ENCODE peak calls at places on chromosomes 2 and 18, in nine cellular contexts. X is cardiac muscle cell, Q is mesendoderm, B is spleen, E is PC-3, O is fibroblast of lung, J is adrenal gland, P is upper lobe of left lung, D is lower lobe of right lung. I is an unnamed sample. For H3K27me3 and H3K4me1, the result is how much of the 10 kb centered on the place peaks cover.

GRCh38 chr18:7608174-7608550 is 41.0 kb downstream of the PTPRM start:
- DNase-seq in X (no peak), Q (no peak), B (no peak), E (no peak), O (no peak), J (no peak), P (no peak), D (no peak), I (no peak)

GRCh38 chr18:24930974-24931373 is 421.0 kb downstream of the ZNF521 start:
- DNase-seq in X (no peak), Q (peak), B (no peak), E (peak), O (no peak), J (no peak), P (no peak), D (no peak), I (no peak)

GRCh38 chr2:45182667-45183620 is 173.7 kb upstream of the SIX2 start:
- DNase-seq in X (no peak), Q (no peak), B (no peak), E (no peak), O (peak), J (no peak), P (no peak), D (no peak), I (no peak)

GRCh38 chr18:48560491-48560890 is 21.7 kb downstream of the CTIF start:
- DNase-seq in X (no peak), Q (no peak), B (no peak), E (no peak), O (no peak), J (no peak), P (no peak), D (no peak), I (no peak)

GRCh38 chr2:32865399-32866068 is 81.2 kb upstream of the LTBP1 start:
- DNase-seq in X (no peak), Q (no peak), B (no peak), E (peak), O (peak), J (no peak), P (no peak), D (no peak), I (peak)

GRCh38 chr18:33440384-33441043 is at the start of gene CCDC178:
- DNase-seq in X (peak), Q (peak), B (peak), E (no peak), O (peak), J (no peak), P (peak), D (no peak), I (no peak)

GRCh38 chr18:46516555-46516954 is 140.5 kb downstream of the LOXHD1 start:
- DNase-seq in X (no peak), Q (no peak), B (no peak), E (no peak), O (no peak), J (no peak), P (no peak), D (no peak), I (no peak)

GRCh38 chr18:42164556-42164955 is 209.5 kb downstream of the PIK3C3 start:
- DNase-seq in X (no peak), Q (no peak), B (no peak), E (no peak), O (no peak), J (no peak), P (no peak), D (no peak), I (no peak)

GRCh38 chr2:19697131-19697530 is 204.7 kb downstream of the TTC32 start:
- DNase-seq in X (no peak), Q (no peak), B (no peak), E (no peak), O (no peak), J (no peak), P (no peak), D (no peak), I (no peak)

GRCh38 chr2:61689526-61689925 is 151.4 kb upstream of the XPO1 start:
- DNase-seq in X (no peak), Q (no peak), B (no peak), E (no peak), O (peak), J (no peak), P (no peak), D (no peak), I (no peak)

GRCh38 chr2:134230885-134231284 is 23.0 kb upstream of the MGAT5 start:
- DNase-seq in X (no peak), Q (no peak), B (no peak), E (no peak), O (no peak), J (no peak), P (no peak), D (no peak), I (peak)

GRCh38 chr2:118227698-118228508 is 139.6 kb downstream of the INSIG2 start:
- DNase-seq in X (no peak), Q (no peak), B (no peak), E (peak), O (no peak), J (no peak), P (no peak), D (no peak), I (no peak)

GRCh38 chr2:232898592-232899541 is 28.8 kb downstream of the SNORC start:
- DNase-seq in X (peak), Q (no peak), B (no peak), E (no peak), O (peak), J (no peak), P (no peak), D (no peak), I (no peak)

GRCh38 chr2:215884741-215885140 is 128.6 kb downstream of the MREG start:
- DNase-seq in X (no peak), Q (no peak), B (no peak), E (no peak), O (peak), J (no peak), P (no peak), D (no peak), I (no peak)

GRCh38 chr2:218777276-218777990 is 4.5 kb upstream of the CYP27A1 start:
- DNase-seq in X (no peak), Q (no peak), B (no peak), E (peak), O (no peak), J (no peak), P (no peak), D (no peak), I (no peak)

GRCh38 chr2:216635701-216636541 is 2.7 kb downstream of the IGFBP2 start:
- DNase-seq in X (peak), Q (peak), B (no peak), E (no peak), O (no peak), J (no peak), P (no peak), D (no peak), I (no peak)

GRCh38 chr18:6960656-6961055 is 156.9 kb downstream of the LAMA1 start:
- DNase-seq in X (no peak), Q (peak), B (no peak), E (peak), O (peak), J (no peak), P (no peak), D (no peak), I (no peak)

GRCh38 chr2:1995086-1995485 is 250.8 kb upstream of the PXDN start:
- DNase-seq in X (no peak), Q (no peak), B (no peak), E (no peak), O (no peak), J (no peak), P (no peak), D (no peak), I (no peak)

GRCh38 chr18:11752116-11752911 is 63.2 kb downstream of the GNAL start:
- DNase-seq in X (peak), Q (peak), B (no peak), E (peak), O (peak), J (no peak), P (peak), D (no peak), I (peak)

GRCh38 chr18:8706545-8706980 is 1.2 kb downstream of the MTCL1 start:
- DNase-seq in X (peak), Q (no peak), B (peak), E (peak), O (no peak), J (no peak), P (peak), D (no peak), I (peak)

GRCh38 chr2:103789716-103790085 is 1027.9 kb downstream of the TMEM182 start:
- DNase-seq in X (no peak), Q (no peak), B (no peak), E (peak), O (no peak), J (no peak), P (no peak), D (no peak), I (no peak)

GRCh38 chr2:103785432-103785831 is 1023.6 kb downstream of the TMEM182 start:
- DNase-seq in X (no peak), Q (peak), B (no peak), E (no peak), O (no peak), J (no peak), P (no peak), D (no peak), I (no peak)

GRCh38 chr2:103792039-103792438 is 1030.2 kb downstream of the TMEM182 start:
- DNase-seq in X (no peak), Q (peak), B (no peak), E (no peak), O (no peak), J (no peak), P (no peak), D (no peak), I (no peak)

GRCh38 chr2:103788875-103789715 is 1027.3 kb downstream of the TMEM182 start:
- DNase-seq in X (peak), Q (peak), B (no peak), E (peak), O (no peak), J (peak), P (no peak), D (no peak), I (no peak)

DNA sequence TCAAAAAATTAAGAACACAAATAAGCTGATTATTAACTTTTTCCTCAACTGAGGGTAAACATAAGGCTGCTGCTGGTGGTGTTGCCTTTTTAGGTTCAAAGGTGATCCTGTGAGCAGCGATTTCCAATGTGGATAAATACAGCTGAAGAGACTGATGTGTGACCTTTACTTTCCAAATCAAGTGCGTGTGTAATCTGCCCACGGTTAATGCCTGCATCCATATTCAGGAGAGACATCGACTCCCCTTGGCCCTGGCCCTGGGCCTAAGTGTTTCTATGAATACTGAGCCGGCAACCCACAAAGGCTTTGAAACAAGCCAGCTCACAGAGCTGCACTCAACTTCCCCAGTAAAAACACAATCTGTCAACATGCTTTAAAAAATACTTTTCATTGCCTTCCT is 1026.5 kb downstream of the TMEM182 start:
- DNase-seq in X (peak), Q (no peak), B (no peak), E (no peak), O (no peak), J (no peak), P (no peak), D (no peak), I (no peak)
- H3K27me3 ChIP-seq in X (under half), Q (under half), B (under half), E (under half), O (under half), J (under half), P (under half), D (under half), I (under half)

GRCh38 chr2:144403940-144404339 is 116.0 kb downstream of the ZEB2 start:
- DNase-seq in X (no peak), Q (no peak), B (no peak), E (no peak), O (peak), J (no peak), P (no peak), D (no peak), I (no peak)

GRCh38 chr2:144404621-144405312 is 115.2 kb downstream of the ZEB2 start:
- DNase-seq in X (no peak), Q (no peak), B (no peak), E (no peak), O (peak), J (no peak), P (no peak), D (no peak), I (no peak)

GRCh38 chr2:144405313-144405710 is 114.6 kb downstream of the ZEB2 start:
- DNase-seq in X (no peak), Q (no peak), B (no peak), E (no peak), O (no peak), J (no peak), P (no peak), D (no peak), I (no peak)

GRCh38 chr2:144401036-144401435 is 118.9 kb downstream of the ZEB2 start:
- DNase-seq in X (no peak), Q (no peak), B (no peak), E (no peak), O (no peak), J (no peak), P (no peak), D (no peak), I (no peak)

GRCh38 chr2:144402282-144402681 is 117.6 kb downstream of the ZEB2 start:
- DNase-seq in X (no peak), Q (peak), B (no peak), E (no peak), O (peak), J (no peak), P (no peak), D (peak), I (peak)
- H3K27ac ChIP-seq in X (no peak), Q (no peak), B (no peak), E (no peak), O (peak), J (peak), P (peak), D (peak), I (no peak)

GRCh38 chr2:197805598-197806316 is 1.4 kb downstream of the PLCL1 start:
- DNase-seq in X (peak), Q (no peak), B (no peak), E (no peak), O (no peak), J (no peak), P (no peak), D (no peak), I (peak)
- H3K4me1 ChIP-seq in X (under half), Q (under half), B (under half), E (under half), O (under half), J (under half), P (under half), D (under half), I (under half)

GRCh38 chr2:240052524-240052923 is 797 bp downstream of the OR6B3 start:
- DNase-seq in X (no peak), Q (no peak), B (no peak), E (no peak), O (no peak), J (no peak), P (no peak), D (no peak), I (no peak)
- H3K27me3 ChIP-seq in X (under half), Q (under half), B (half or more), E (half or more), O (under half), J (under half), P (under half), D (under half), I (half or more)

GRCh38 chr2:174574657-174575056 is 22.9 kb downstream of the WIPF1 start:
- DNase-seq in X (no peak), Q (no peak), B (no peak), E (no peak), O (peak), J (no peak), P (no peak), D (no peak), I (no peak)

GRCh38 chr2:174580951-174581350 is 16.7 kb downstream of the WIPF1 start:
- DNase-seq in X (no peak), Q (no peak), B (no peak), E (no peak), O (no peak), J (no peak), P (no peak), D (no peak), I (no peak)

GRCh38 chr2:174575124-174575776 is 22.4 kb downstream of the WIPF1 start:
- DNase-seq in X (no peak), Q (no peak), B (no peak), E (no peak), O (no peak), J (no peak), P (peak), D (no peak), I (no peak)

GRCh38 chr2:174581543-174581942 is 16.1 kb downstream of the WIPF1 start:
- DNase-seq in X (no peak), Q (no peak), B (no peak), E (no peak), O (no peak), J (no peak), P (no peak), D (no peak), I (no peak)

DNA sequence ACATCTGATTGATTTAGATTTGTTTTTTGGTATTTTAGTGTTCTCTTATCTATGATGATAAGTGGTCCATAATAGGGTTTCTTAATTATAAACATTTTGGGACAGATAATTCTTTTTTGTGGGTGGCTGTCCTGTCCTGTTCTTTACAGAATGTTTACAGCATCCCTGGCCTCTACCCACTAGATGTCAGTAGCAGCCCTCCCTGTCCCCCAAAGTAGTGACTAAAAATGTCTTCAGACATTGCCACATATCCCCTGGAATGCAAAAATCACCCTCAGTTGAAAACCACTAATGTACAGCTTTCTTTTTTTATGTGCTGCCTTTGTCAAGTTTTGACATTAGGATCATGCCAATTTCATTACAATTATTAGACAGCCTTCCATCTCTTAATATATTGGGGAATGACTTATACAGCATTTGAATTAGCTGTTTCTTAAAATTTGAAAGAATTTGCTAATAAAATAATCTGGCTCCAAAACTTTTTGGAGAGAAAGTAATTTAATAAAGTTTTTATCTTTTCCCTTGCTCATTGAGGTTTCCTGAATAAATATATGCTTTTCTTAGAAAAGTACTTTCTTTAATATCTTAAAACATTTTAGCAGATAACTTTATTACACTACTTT is 19.5 kb downstream of the WIPF1 start:
- DNase-seq in X (peak), Q (peak), B (no peak), E (peak), O (peak), J (no peak), P (no peak), D (no peak), I (peak)
- H3K27ac ChIP-seq in X (no peak), Q (no peak), B (no peak), E (no peak), O (no peak), J (no peak), P (no peak), D (no peak), I (no peak)